ENCODE peak calls at places on chromosome 12, in eight cellular contexts. X, V, Q, W, A, G, D and N are unnamed samples.

GRCh38 chr12:116878567-116879508 is 2.4 kb downstream of the HRK start:
- DNase-seq in Q (peak), D (no peak), A (no peak), G (no peak), W (no peak), X (no peak), V (peak), N (no peak)

GRCh38 chr12:116123511-116124258 is 153.8 kb downstream of the MED13L start:
- DNase-seq in W (no peak), D (no peak), Q (peak), A (no peak), X (no peak), G (no peak), V (peak), N (no peak)

GRCh38 chr12:120688527-120689071 is 1.6 kb downstream of the MLEC start:
- DNase-seq in V (peak), G (no peak), Q (peak), A (no peak), W (no peak), D (no peak), X (no peak), N (no peak)

GRCh38 chr12:57620936-57621496 is 9.8 kb downstream of the ARHGEF25 start:
- DNase-seq in A (peak), Q (no peak), G (no peak), W (no peak), V (no peak), X (no peak), D (no peak), N (no peak)

GRCh38 chr12:113109872-113110623 is 25.5 kb downstream of the RASAL1 start:
- DNase-seq in A (no peak), W (no peak), X (no peak), V (no peak), D (no peak), Q (no peak), G (no peak), N (no peak)

GRCh38 chr12:8629486-8630033 is 16.9 kb upstream of the AICDA start:
- DNase-seq in X (no peak), Q (no peak), G (no peak), A (no peak), V (no peak), W (no peak), D (no peak), N (peak)

GRCh38 chr12:92769124-92769901 is 66.5 kb downstream of the PLEKHG7 start:
- DNase-seq in D (no peak), V (peak), G (no peak), A (no peak), X (no peak), Q (no peak), W (no peak), N (peak)

GRCh38 chr12:51191516-51192283 is 18.8 kb upstream of the TFCP2 start:
- DNase-seq in V (no peak), W (no peak), D (no peak), X (no peak), Q (no peak), G (no peak), A (no peak), N (no peak)

GRCh38 chr12:129544716-129545115 is 359.1 kb downstream of the TMEM132D start:
- DNase-seq in G (no peak), X (no peak), W (no peak), A (no peak), Q (no peak), V (no peak), D (no peak), N (no peak)

GRCh38 chr12:674272-674781 is 11.1 kb upstream of the NINJ2 start:
- DNase-seq in D (no peak), V (no peak), Q (no peak), G (no peak), A (no peak), W (no peak), X (peak), N (peak)
- H3K27ac ChIP-seq in D (no peak), V (no peak), Q (no peak), G (no peak), A (no peak), W (peak), X (peak), N (peak)

DNA sequence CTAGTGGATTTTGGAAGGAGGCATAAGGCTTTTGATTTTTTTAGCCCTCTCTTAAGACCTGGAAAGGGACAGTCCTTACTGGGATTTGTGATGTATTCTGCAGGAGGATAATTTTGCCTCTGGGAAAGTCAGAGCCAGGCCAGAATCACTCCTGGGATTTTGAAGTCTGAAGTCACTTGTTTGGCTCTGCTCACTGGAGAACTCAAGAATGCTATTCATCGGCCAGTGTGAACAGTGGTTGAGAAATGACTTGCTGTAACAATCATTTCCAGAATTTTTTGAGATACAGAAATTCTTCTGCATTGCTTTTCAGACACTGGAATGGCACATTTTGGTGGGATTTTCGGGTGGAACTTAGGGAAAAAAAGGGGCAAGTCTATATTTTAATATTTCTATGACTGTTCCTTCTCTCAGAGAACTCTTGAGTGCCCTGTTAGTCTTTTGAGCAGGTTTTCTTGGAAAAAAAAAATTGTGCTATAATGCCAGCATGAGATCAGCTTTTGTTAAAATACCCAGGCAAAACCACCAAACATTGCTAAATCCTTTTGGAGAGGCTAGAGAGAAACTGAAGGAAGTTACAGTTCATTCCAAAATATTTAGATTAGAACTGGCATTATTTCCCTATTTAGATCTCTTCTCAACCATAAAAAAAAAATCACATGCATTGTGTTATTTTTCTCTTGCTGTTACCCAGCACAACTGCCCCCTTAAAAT is 26.1 kb upstream of the BHLHE41 start:
- DNase-seq in A (no peak), W (no peak), V (peak), G (no peak), X (no peak), D (no peak), Q (peak), N (no peak)
- H3K4me3 ChIP-seq in A (no peak), W (no peak), V (no peak), G (no peak), X (no peak), D (no peak), Q (no peak), N (no peak)

DNA sequence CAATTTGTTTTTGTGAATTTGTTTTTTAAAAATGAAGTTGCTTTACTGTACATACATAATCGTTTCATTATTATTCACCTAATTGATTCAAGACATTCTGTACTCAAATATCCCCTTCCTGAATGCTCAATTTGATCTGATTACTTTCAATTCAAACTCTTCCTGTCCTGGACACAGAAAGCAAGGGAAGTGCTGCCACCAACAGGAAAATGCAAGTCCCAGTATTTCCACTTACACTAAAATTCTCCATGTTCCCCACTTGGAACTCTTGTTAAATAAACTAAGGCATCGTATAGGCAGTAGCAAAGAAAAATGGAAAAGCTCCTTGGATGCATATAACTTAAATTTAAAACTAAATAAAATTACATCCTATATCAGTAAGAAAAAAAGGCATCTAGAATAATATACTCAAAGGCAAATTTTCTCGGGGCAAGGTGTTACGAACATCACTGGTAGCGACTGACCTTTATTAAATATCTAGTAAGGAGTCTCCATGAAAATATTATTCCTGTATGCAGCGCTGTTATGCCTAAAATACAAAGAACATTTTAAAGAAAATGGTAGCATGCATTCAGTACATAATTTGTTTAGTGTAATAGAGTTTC is 72.0 kb upstream of the DBX2 start:
- DNase-seq in V (peak), D (no peak), G (peak), W (no peak), X (no peak), A (no peak), Q (peak), N (peak)
- TF ChIP-seq CTCF in V (peak), D (peak), G (peak), W (no peak), X (no peak), A (peak), Q (peak), N (peak)

GRCh38 chr12:77120156-77120555 is 54.8 kb upstream of the E2F7 start:
- DNase-seq in G (peak), X (no peak), A (no peak), W (no peak), V (peak), D (no peak), Q (peak), N (no peak)

GRCh38 chr12:77113971-77114370 is 48.6 kb upstream of the E2F7 start:
- DNase-seq in W (no peak), Q (no peak), A (no peak), V (no peak), D (no peak), X (no peak), G (no peak), N (no peak)

GRCh38 chr12:77115471-77115870 is 50.1 kb upstream of the E2F7 start:
- DNase-seq in A (no peak), X (no peak), Q (peak), V (no peak), W (no peak), D (no peak), G (no peak), N (no peak)

GRCh38 chr12:77118696-77119095 is 53.3 kb upstream of the E2F7 start:
- DNase-seq in G (no peak), W (no peak), Q (peak), D (no peak), A (no peak), V (no peak), X (no peak), N (no peak)

GRCh38 chr12:77116277-77116676 is 50.9 kb upstream of the E2F7 start:
- DNase-seq in A (no peak), W (no peak), X (no peak), Q (peak), V (peak), D (no peak), G (no peak), N (no peak)
- H3K27ac ChIP-seq in A (no peak), W (no peak), X (no peak), Q (peak), V (no peak), D (no peak), G (no peak), N (no peak)